ENCODE peak calls at places on chromosomes 13 and 19, in eight cellular contexts. B, A, M, Q, V, Y, W and K are unnamed samples.

GRCh38 chr19:35265126-35265995 is 3.4 kb upstream of the USF2 start:
- DNase-seq in B (peak), A (no peak), M (no peak), Q (peak), V (no peak), Y (no peak), W (no peak), K (no peak)

GRCh38 chr19:43148233-43148632 is 38.1 kb downstream of the PSG5 start:
- DNase-seq in B (no peak), A (no peak), M (no peak), Q (no peak), V (peak), Y (peak), W (no peak), K (no peak)

GRCh38 chr19:48798937-48799336 is 11.9 kb downstream of the BCAT2 start:
- DNase-seq in B (no peak), A (no peak), M (no peak), Q (no peak), V (peak), Y (no peak), W (peak), K (no peak)

GRCh38 chr19:17304386-17305047 is 1.2 kb upstream of the MRPL34 start:
- DNase-seq in B (peak), A (no peak), M (no peak), Q (no peak), V (no peak), Y (no peak), W (no peak), K (no peak)

GRCh38 chr13:98834254-98834960 is 81.9 kb upstream of the SLC15A1 start:
- DNase-seq in B (no peak), A (no peak), M (no peak), Q (no peak), V (no peak), Y (peak), W (peak), K (no peak)

GRCh38 chr19:17605117-17605516 is 49.7 kb downstream of the COLGALT1 start:
- DNase-seq in B (no peak), A (no peak), M (no peak), Q (no peak), V (no peak), Y (no peak), W (no peak), K (no peak)

GRCh38 chr13:28245465-28245864 is 107.1 kb downstream of the PAN3 start:
- DNase-seq in B (no peak), A (no peak), M (no peak), Q (no peak), V (no peak), Y (no peak), W (no peak), K (no peak)

GRCh38 chr13:98543380-98544104 is 33.4 kb downstream of the STK24 start:
- DNase-seq in B (no peak), A (no peak), M (no peak), Q (no peak), V (no peak), Y (no peak), W (peak), K (no peak)

GRCh38 chr19:17049711-17050280 is 23.2 kb upstream of the CPAMD8 start:
- DNase-seq in B (peak), A (no peak), M (no peak), Q (no peak), V (peak), Y (peak), W (no peak), K (no peak)

GRCh38 chr13:80906860-80907259 is 565.9 kb upstream of the SPRY2 start:
- DNase-seq in B (no peak), A (no peak), M (no peak), Q (no peak), V (no peak), Y (no peak), W (no peak), K (no peak)

GRCh38 chr19:22286151-22286810 is at the start of gene ZNF729:
- DNase-seq in B (no peak), A (peak), M (no peak), Q (no peak), V (no peak), Y (no peak), W (peak), K (no peak)

GRCh38 chr19:5002143-5002542 is 33.2 kb downstream of the KDM4B start:
- DNase-seq in B (no peak), A (no peak), M (no peak), Q (no peak), V (peak), Y (no peak), W (no peak), K (no peak)

GRCh38 chr19:17021793-17022590 is 4.6 kb downstream of the CPAMD8 start:
- DNase-seq in B (no peak), A (no peak), M (no peak), Q (no peak), V (peak), Y (peak), W (no peak), K (no peak)

GRCh38 chr13:46149272-46150133 is 32.5 kb downstream of the LCP1 start:
- DNase-seq in B (no peak), A (no peak), M (peak), Q (no peak), V (peak), Y (no peak), W (no peak), K (no peak)

GRCh38 chr19:13401388-13401787 is 104.9 kb downstream of the CACNA1A start:
- DNase-seq in B (no peak), A (no peak), M (no peak), Q (no peak), V (peak), Y (peak), W (no peak), K (no peak)

GRCh38 chr13:27170521-27171243 is 929 bp downstream of the USP12 start:
- DNase-seq in B (peak), A (peak), M (peak), Q (peak), V (no peak), Y (peak), W (peak), K (peak)

GRCh38 chr13:61766667-61767058 is 351.0 kb upstream of the PCDH20 start:
- DNase-seq in B (no peak), A (no peak), M (no peak), Q (no peak), V (no peak), Y (no peak), W (no peak), K (no peak)